ENCODE peak calls at places on chromosomes 4 and X, in nine cellular contexts. F is OCI-LY7, C is neural progenitor cell, Z is Caco-2, J is BE2C, Y is heart left ventricle, A is lung, M is suprapubic skin, Q is endodermal cell. T is an unnamed sample. For H3K4me1 and H3K36me3, the result is how much of the 10 kb centered on the place peaks cover.

GRCh38 chr4:176767183-176767582 is 25.5 kb downstream of the VEGFC start:
- DNase-seq in F (no peak), C (no peak), Z (no peak), J (no peak), Y (no peak), A (no peak), M (no peak), Q (no peak), T (no peak)

GRCh38 chrX:19172741-19173140 is 50.5 kb upstream of the ADGRG2 start:
- DNase-seq in F (no peak), C (no peak), Z (no peak), J (no peak), Y (no peak), A (no peak), M (no peak), Q (no peak), T (no peak)

GRCh38 chr4:71266090-71266794 is 72.6 kb upstream of the SLC4A4 start:
- DNase-seq in F (no peak), C (no peak), Z (no peak), J (no peak), Y (no peak), A (no peak), M (no peak), Q (no peak), T (peak)

GRCh38 chr4:54723220-54723619 is 65.5 kb downstream of the KIT start:
- DNase-seq in F (no peak), C (no peak), Z (no peak), J (no peak), Y (no peak), A (no peak), M (no peak), Q (no peak), T (no peak)

GRCh38 chrX:47539860-47540259 is 21.1 kb upstream of the ARAF start:
- DNase-seq in F (no peak), C (no peak), Z (no peak), J (no peak), Y (no peak), A (no peak), M (no peak), Q (no peak), T (no peak)

GRCh38 chr4:80309301-80310004 is 26.1 kb upstream of the CFAP299 start:
- DNase-seq in F (no peak), C (no peak), Z (no peak), J (no peak), Y (no peak), A (no peak), M (no peak), Q (no peak), T (no peak)

GRCh38 chr4:165378763-165379631 is at the start of gene CPE:
- DNase-seq in F (no peak), C (peak), Z (peak), J (peak), Y (peak), A (peak), M (peak), Q (peak), T (peak)

GRCh38 chrX:81708506-81708905 is 506.6 kb downstream of the SH3BGRL start:
- DNase-seq in F (no peak), C (no peak), Z (no peak), J (no peak), Y (no peak), A (no peak), M (no peak), Q (no peak), T (no peak)

GRCh38 chrX:154136627-154137161 is 7.3 kb upstream of the OPN1LW start:
- DNase-seq in F (peak), C (peak), Z (peak), J (peak), Y (peak), A (peak), M (peak), Q (peak), T (peak)

GRCh38 chr4:88803600-88804096 is 106.0 kb upstream of the NAP1L5 start:
- DNase-seq in F (no peak), C (no peak), Z (no peak), J (no peak), Y (peak), A (peak), M (no peak), Q (no peak), T (peak)

GRCh38 chrX:130637591-130637990 is 235.8 kb downstream of the RBMX2 start:
- DNase-seq in F (no peak), C (no peak), Z (no peak), J (no peak), Y (no peak), A (no peak), M (no peak), Q (no peak), T (no peak)

GRCh38 chrX:65690057-65690855 is 22.8 kb downstream of the MSN start:
- DNase-seq in F (no peak), C (no peak), Z (no peak), J (no peak), Y (no peak), A (no peak), M (no peak), Q (no peak), T (peak)

GRCh38 chrX:10649286-10649685 is 28.9 kb upstream of the MID1 start:
- DNase-seq in F (no peak), C (no peak), Z (no peak), J (no peak), Y (no peak), A (no peak), M (no peak), Q (no peak), T (no peak)

GRCh38 chr4:18538121-18538520 is 516.6 kb upstream of the LCORL start:
- DNase-seq in F (no peak), C (no peak), Z (no peak), J (no peak), Y (no peak), A (no peak), M (no peak), Q (no peak), T (no peak)

GRCh38 chr4:61243962-61244361 is 43.8 kb downstream of the ADGRL3 start:
- DNase-seq in F (no peak), C (no peak), Z (no peak), J (no peak), Y (no peak), A (no peak), M (no peak), Q (no peak), T (no peak)

GRCh38 chrX:154775611-154776349 is 13.1 kb downstream of the DKC1 start:
- DNase-seq in F (no peak), C (no peak), Z (no peak), J (peak), Y (peak), A (no peak), M (no peak), Q (no peak), T (no peak)

GRCh38 chr4:150578745-150579470 is 3.0 kb upstream of the MAB21L2 start:
- DNase-seq in F (no peak), C (peak), Z (no peak), J (peak), Y (no peak), A (no peak), M (no peak), Q (peak), T (no peak)

GRCh38 chr4:80184053-80184790 is 13.1 kb upstream of the PRDM8 start:
- DNase-seq in F (peak), C (peak), Z (peak), J (peak), Y (peak), A (peak), M (peak), Q (peak), T (peak)

GRCh38 chr4:184328022-184328736 is 110.5 kb upstream of the ENPP6 start:
- DNase-seq in F (peak), C (no peak), Z (no peak), J (no peak), Y (no peak), A (no peak), M (no peak), Q (peak), T (peak)

GRCh38 chr4:184843984-184844554 is 18.3 kb upstream of the ACSL1 start:
- DNase-seq in F (no peak), C (no peak), Z (peak), J (no peak), Y (no peak), A (no peak), M (no peak), Q (no peak), T (peak)

GRCh38 chr4:120694973-120695372 is 227.6 kb downstream of the PRDM5 start:
- DNase-seq in F (no peak), C (no peak), Z (no peak), J (peak), Y (no peak), A (no peak), M (no peak), Q (no peak), T (no peak)

GRCh38 chr4:127250577-127250976 is 382.2 kb upstream of the INTU start:
- DNase-seq in F (no peak), C (no peak), Z (no peak), J (no peak), Y (no peak), A (no peak), M (no peak), Q (no peak), T (no peak)

GRCh38 chrX:34638116-34638515 is 19.0 kb downstream of the TMEM47 start:
- DNase-seq in F (peak), C (peak), Z (no peak), J (peak), Y (no peak), A (no peak), M (no peak), Q (no peak), T (no peak)

GRCh38 chrX:45683914-45684313 is 483.2 kb upstream of the DIPK2B start:
- DNase-seq in F (no peak), C (no peak), Z (no peak), J (no peak), Y (no peak), A (no peak), M (no peak), Q (no peak), T (no peak)

GRCh38 chrX:39950035-39950688 is 147.6 kb downstream of the BCOR start:
- DNase-seq in F (peak), C (no peak), Z (peak), J (no peak), Y (no peak), A (no peak), M (no peak), Q (no peak), T (no peak)

GRCh38 chrX:16484338-16484737 is 165.6 kb upstream of the S100G start:
- DNase-seq in F (no peak), C (no peak), Z (no peak), J (no peak), Y (no peak), A (no peak), M (no peak), Q (no peak), T (no peak)

GRCh38 chr4:138241281-138242075 is 671 bp downstream of the SLC7A11 start:
- DNase-seq in F (peak), C (peak), Z (peak), J (peak), Y (no peak), A (no peak), M (no peak), Q (peak), T (no peak)

GRCh38 chr4:156169011-156169410 is 215.3 kb upstream of the CTSO start:
- DNase-seq in F (peak), C (peak), Z (peak), J (no peak), Y (peak), A (peak), M (no peak), Q (peak), T (no peak)

GRCh38 chr4:37599092-37599800 is 86.9 kb downstream of the RELL1 start:
- DNase-seq in F (no peak), C (no peak), Z (peak), J (no peak), Y (no peak), A (no peak), M (no peak), Q (no peak), T (no peak)

GRCh38 chrX:118780509-118780908 is 43.1 kb upstream of the ZCCHC12 start:
- DNase-seq in F (no peak), C (no peak), Z (no peak), J (no peak), Y (no peak), A (no peak), M (no peak), Q (no peak), T (no peak)

GRCh38 chrX:63394872-63395271 is 43.7 kb upstream of the SPIN4 start:
- DNase-seq in F (no peak), C (no peak), Z (no peak), J (no peak), Y (no peak), A (no peak), M (no peak), Q (no peak), T (no peak)

GRCh38 chrX:10014462-10015373 is 47.6 kb downstream of the CLDN34 start:
- DNase-seq in F (peak), C (peak), Z (peak), J (peak), Y (peak), A (peak), M (peak), Q (peak), T (peak)

GRCh38 chrX:19440713-19441112 is 74.6 kb downstream of the MAP3K15 start:
- DNase-seq in F (no peak), C (no peak), Z (no peak), J (no peak), Y (no peak), A (no peak), M (no peak), Q (no peak), T (no peak)

GRCh38 chr4:113539408-113539807 is 222.1 kb downstream of the CAMK2D start:
- DNase-seq in F (no peak), C (no peak), Z (no peak), J (no peak), Y (no peak), A (no peak), M (no peak), Q (no peak), T (no peak)

GRCh38 chr4:83558693-83559092 is 22.8 kb downstream of the GPAT3 start:
- DNase-seq in F (no peak), C (no peak), Z (no peak), J (no peak), Y (no peak), A (no peak), M (no peak), Q (no peak), T (no peak)

GRCh38 chr4:148831945-148832344 is 389.7 kb upstream of the NR3C2 start:
- DNase-seq in F (no peak), C (no peak), Z (no peak), J (no peak), Y (no peak), A (no peak), M (no peak), Q (no peak), T (no peak)

GRCh38 chr4:29553842-29554241 is 1166.3 kb upstream of the PCDH7 start:
- DNase-seq in F (no peak), C (no peak), Z (no peak), J (no peak), Y (no peak), A (no peak), M (no peak), Q (no peak), T (no peak)

GRCh38 chr4:7435411-7436095 is 823 bp upstream of the PSAPL1 start:
- DNase-seq in F (no peak), C (no peak), Z (peak), J (no peak), Y (no peak), A (peak), M (no peak), Q (no peak), T (no peak)

GRCh38 chrX:131762802-131763234 is 218.9 kb downstream of the OR13H1 start:
- DNase-seq in F (no peak), C (no peak), Z (no peak), J (no peak), Y (no peak), A (peak), M (no peak), Q (no peak), T (no peak)

GRCh38 chrX:12954981-12955380 is 19.9 kb upstream of the TMSB4X start:
- DNase-seq in F (peak), C (no peak), Z (no peak), J (no peak), Y (no peak), A (no peak), M (no peak), Q (no peak), T (no peak)

GRCh38 chrX:12956704-12957541 is 18.0 kb upstream of the TMSB4X start:
- DNase-seq in F (peak), C (no peak), Z (no peak), J (no peak), Y (no peak), A (no peak), M (no peak), Q (no peak), T (no peak)

GRCh38 chrX:12955882-12956703 is 18.8 kb upstream of the TMSB4X start:
- DNase-seq in F (peak), C (no peak), Z (no peak), J (peak), Y (no peak), A (peak), M (no peak), Q (no peak), T (no peak)

GRCh38 chrX:12953420-12953819 is 21.5 kb upstream of the TMSB4X start:
- DNase-seq in F (no peak), C (no peak), Z (no peak), J (no peak), Y (no peak), A (no peak), M (no peak), Q (no peak), T (no peak)

DNA sequence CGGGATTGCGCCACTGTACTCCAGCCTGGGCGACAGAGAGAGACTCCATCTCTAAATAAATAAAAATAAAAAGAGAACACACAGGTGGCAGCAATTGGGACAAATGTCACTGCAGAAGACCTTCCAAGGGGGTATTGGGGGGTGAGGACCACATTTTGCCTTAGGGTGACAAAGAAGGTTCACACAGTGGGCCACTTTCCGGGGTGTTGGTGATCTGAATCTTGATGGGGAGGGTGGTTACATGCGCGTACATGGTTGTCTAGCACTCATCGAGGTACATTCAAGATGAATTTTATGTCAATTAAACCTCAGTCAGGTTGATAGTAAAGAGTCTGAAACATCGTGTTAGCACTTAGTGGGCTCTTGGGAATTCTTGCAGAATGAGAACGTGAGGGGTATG is 20.5 kb upstream of the TMSB4X start:
- DNase-seq in F (no peak), C (no peak), Z (no peak), J (no peak), Y (no peak), A (no peak), M (no peak), Q (no peak), T (no peak)
- H3K4me1 ChIP-seq in F (half or more), C (under half), Z (under half), J (under half), Y (under half), A (under half), M (under half), Q (under half), T (under half)

DNA sequence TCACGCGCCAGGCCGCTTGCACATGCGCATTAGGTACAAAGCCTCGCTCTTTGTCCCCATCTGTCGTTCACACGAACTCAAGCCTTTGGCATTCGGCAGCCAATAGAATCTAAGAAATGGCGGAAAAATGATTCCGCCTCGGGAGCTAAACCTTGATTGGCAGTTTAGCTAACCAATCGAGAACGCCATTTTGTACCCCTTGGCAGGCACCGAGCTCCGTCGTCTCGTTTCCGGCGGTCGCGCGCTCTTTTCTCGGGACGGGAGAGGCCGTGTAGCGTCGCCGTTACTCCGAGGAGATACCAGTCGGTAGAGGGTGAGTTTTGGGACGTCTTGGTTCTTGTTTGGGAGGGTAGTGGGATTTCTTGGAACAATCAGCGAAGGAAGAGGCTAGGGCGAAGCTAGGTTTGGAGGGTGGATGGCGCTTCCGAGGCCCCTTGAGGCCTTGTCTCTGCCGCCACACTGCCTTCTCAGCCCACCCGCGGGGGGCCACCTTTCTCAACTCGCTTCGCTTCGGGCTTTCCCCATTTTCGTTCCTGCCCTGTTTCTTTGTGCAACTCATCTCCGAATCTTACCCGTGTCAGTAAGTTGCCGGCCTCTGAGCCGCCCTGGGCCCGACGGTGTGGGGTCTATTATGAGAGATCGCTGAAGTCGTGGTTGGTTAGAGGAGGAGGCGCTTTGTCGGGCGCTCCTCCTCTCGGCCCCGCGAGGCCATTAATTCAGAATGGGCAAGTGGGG is at the start of gene NONO:
- DNase-seq in F (peak), C (peak), Z (peak), J (peak), Y (peak), A (peak), M (peak), Q (peak), T (peak)
- TF ChIP-seq CTCF in F (peak), C (no peak), Z (no peak), J (peak), Y (no peak), A (no peak), M (no peak), Q (peak), T (no peak)

DNA sequence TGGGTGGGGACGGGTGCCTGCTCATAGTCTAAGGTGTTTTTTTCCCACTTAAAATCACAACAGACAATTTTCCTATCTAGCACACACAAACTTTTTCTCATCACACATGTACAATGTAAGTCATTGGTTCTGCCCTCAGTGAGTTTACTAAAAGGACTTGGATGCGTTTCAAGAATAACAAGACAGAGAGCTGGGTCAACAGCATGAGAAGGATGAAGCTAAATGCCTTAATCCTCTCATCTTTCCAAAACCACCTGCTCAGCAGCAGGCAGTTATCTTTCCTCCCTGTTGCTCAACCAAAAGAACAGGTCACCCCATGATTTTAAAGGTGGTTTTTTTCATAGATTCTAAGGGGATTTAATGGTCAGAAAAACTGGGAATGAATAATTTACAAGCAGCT is 40.1 kb downstream of the OFD1 start:
- DNase-seq in F (no peak), C (no peak), Z (no peak), J (no peak), Y (no peak), A (no peak), M (no peak), Q (no peak), T (no peak)
- H3K36me3 ChIP-seq in F (half or more), C (under half), Z (under half), J (under half), Y (under half), A (under half), M (under half), Q (half or more), T (under half)

DNA sequence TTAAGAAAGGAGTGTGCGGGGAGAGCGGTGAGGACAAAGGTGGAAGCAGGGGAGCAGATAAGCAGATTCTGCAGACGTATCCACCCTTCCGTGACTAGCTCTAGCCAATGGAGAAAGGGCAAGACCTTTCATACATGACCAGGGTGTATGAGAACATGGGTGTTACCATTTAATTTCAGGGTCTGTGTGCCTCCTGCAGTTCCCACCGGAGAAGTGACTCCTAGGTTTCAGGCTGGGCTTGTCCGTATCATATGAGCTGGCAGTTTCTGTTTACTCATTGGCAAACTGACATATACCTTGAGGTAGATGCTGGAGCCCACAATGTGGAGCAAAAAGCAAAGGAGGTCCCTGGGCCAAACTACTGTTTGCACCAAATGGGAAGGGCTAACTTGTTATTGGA is 6.8 kb downstream of the RBM47 start:
- DNase-seq in F (no peak), C (no peak), Z (no peak), J (no peak), Y (no peak), A (no peak), M (no peak), Q (no peak), T (no peak)
- H3K4me1 ChIP-seq in F (under half), C (under half), Z (under half), J (under half), Y (under half), A (under half), M (under half), Q (under half), T (under half)